ENCODE peak calls at places on chromosomes 12 and 14, in ten cellular contexts. One of them, this sample, is unnamed.

GRCh38 chr14:105092124-105092911 is 27.1 kb upstream of the GPR132 start:
- DNase-seq in IMR-90: no peak
- DNase-seq in tibial nerve: no peak
- DNase-seq in ovary: peak
- DNase-seq in prostate gland: no peak
- DNase-seq in body of pancreas: peak
- DNase-seq in adrenal gland: peak
- DNase-seq in sigmoid colon: peak
- DNase-seq in esophagus muscularis mucosa: no peak
- DNase-seq in uterus: peak
- DNase-seq in this sample: no peak

GRCh38 chr14:85483652-85484051 is 46.3 kb upstream of the FLRT2 start:
- DNase-seq in IMR-90: no peak
- DNase-seq in tibial nerve: no peak
- DNase-seq in ovary: no peak
- DNase-seq in prostate gland: no peak
- DNase-seq in body of pancreas: no peak
- DNase-seq in adrenal gland: no peak
- DNase-seq in sigmoid colon: no peak
- DNase-seq in esophagus muscularis mucosa: no peak
- DNase-seq in uterus: no peak
- DNase-seq in this sample: no peak

GRCh38 chr12:118061876-118062791 is 1.2 kb upstream of the WSB2 start:
- DNase-seq in IMR-90: peak
- DNase-seq in tibial nerve: peak
- DNase-seq in ovary: peak
- DNase-seq in prostate gland: peak
- DNase-seq in body of pancreas: peak
- DNase-seq in adrenal gland: peak
- DNase-seq in sigmoid colon: peak
- DNase-seq in esophagus muscularis mucosa: peak
- DNase-seq in uterus: peak
- DNase-seq in this sample: peak

GRCh38 chr14:83483063-83483462 is 1949.4 kb upstream of the SEL1L start:
- DNase-seq in IMR-90: peak
- DNase-seq in tibial nerve: no peak
- DNase-seq in ovary: no peak
- DNase-seq in prostate gland: no peak
- DNase-seq in body of pancreas: no peak
- DNase-seq in adrenal gland: no peak
- DNase-seq in sigmoid colon: no peak
- DNase-seq in esophagus muscularis mucosa: no peak
- DNase-seq in uterus: no peak
- DNase-seq in this sample: no peak

GRCh38 chr14:52327374-52328226 is 13.5 kb downstream of the PTGER2 start:
- DNase-seq in IMR-90: peak
- DNase-seq in tibial nerve: no peak
- DNase-seq in ovary: no peak
- DNase-seq in prostate gland: no peak
- DNase-seq in body of pancreas: no peak
- DNase-seq in adrenal gland: no peak
- DNase-seq in sigmoid colon: no peak
- DNase-seq in esophagus muscularis mucosa: no peak
- DNase-seq in uterus: no peak
- DNase-seq in this sample: no peak

GRCh38 chr14:102774391-102775153 is 2.7 kb upstream of the TRAF3 start:
- DNase-seq in IMR-90: peak
- DNase-seq in tibial nerve: peak
- DNase-seq in ovary: peak
- DNase-seq in prostate gland: peak
- DNase-seq in body of pancreas: peak
- DNase-seq in adrenal gland: peak
- DNase-seq in sigmoid colon: no peak
- DNase-seq in esophagus muscularis mucosa: no peak
- DNase-seq in uterus: peak
- DNase-seq in this sample: no peak

GRCh38 chr12:52946797-52947547 is 1.9 kb upstream of the KRT18 start:
- DNase-seq in IMR-90: no peak
- DNase-seq in tibial nerve: no peak
- DNase-seq in ovary: no peak
- DNase-seq in prostate gland: no peak
- DNase-seq in body of pancreas: peak
- DNase-seq in adrenal gland: peak
- DNase-seq in sigmoid colon: no peak
- DNase-seq in esophagus muscularis mucosa: no peak
- DNase-seq in uterus: no peak
- DNase-seq in this sample: peak

GRCh38 chr14:65750906-65751305 is 338.4 kb downstream of the FUT8 start:
- DNase-seq in IMR-90: no peak
- DNase-seq in tibial nerve: no peak
- DNase-seq in ovary: no peak
- DNase-seq in prostate gland: no peak
- DNase-seq in body of pancreas: no peak
- DNase-seq in adrenal gland: no peak
- DNase-seq in sigmoid colon: no peak
- DNase-seq in esophagus muscularis mucosa: no peak
- DNase-seq in uterus: no peak
- DNase-seq in this sample: no peak

DNA sequence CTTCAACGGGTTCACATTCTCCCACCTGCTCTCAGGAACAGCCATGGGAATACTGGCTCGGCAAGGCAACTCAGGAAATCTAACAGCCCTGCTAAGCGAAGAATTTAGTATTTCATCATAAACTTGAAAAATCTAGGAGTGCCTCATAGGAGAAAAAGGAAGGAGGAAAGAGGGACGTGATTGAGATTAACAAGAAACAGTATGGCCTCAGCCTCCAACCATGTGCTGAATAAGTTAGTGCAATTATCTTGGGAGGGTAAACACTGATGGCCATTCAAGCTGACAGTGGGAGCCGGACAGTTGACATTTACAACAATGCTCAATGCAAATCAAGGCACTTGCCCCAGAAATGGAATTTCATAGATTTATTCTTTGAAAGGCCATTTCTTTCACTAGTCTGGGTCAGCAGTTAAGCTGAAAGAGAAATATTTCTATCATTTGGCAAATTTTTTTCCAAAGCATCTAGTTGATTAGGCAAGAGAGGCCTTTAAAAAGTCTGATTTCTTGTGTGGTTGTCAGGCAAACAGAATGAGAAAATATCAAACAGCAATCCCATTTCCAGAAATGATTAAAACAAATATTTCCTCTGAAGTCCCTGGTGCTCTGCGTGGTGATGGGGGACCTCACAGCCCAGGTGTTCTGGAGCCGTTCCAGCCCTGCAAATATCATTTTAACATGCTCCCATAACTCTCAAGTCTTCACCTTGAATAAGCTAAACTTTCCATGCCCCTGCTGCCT is 121.7 kb downstream of the PHLDA1 start:
- DNase-seq in IMR-90: no peak
- DNase-seq in tibial nerve: no peak
- DNase-seq in ovary: no peak
- DNase-seq in prostate gland: no peak
- DNase-seq in body of pancreas: peak
- DNase-seq in adrenal gland: no peak
- DNase-seq in sigmoid colon: no peak
- DNase-seq in esophagus muscularis mucosa: no peak
- DNase-seq in uterus: no peak
- DNase-seq in this sample: no peak
- TF ChIP-seq POLR2A in IMR-90: no peak
- TF ChIP-seq POLR2A in tibial nerve: no peak
- TF ChIP-seq POLR2A in ovary: no peak
- TF ChIP-seq POLR2A in prostate gland: no peak
- TF ChIP-seq POLR2A in body of pancreas: no peak
- TF ChIP-seq POLR2A in adrenal gland: no peak
- TF ChIP-seq POLR2A in sigmoid colon: no peak
- TF ChIP-seq POLR2A in esophagus muscularis mucosa: no peak
- TF ChIP-seq POLR2A in uterus: no peak
- TF ChIP-seq POLR2A in this sample: no peak

GRCh38 chr12:89356069-89356665 is 3.9 kb upstream of the DUSP6 start:
- DNase-seq in IMR-90: no peak
- DNase-seq in tibial nerve: no peak
- DNase-seq in ovary: no peak
- DNase-seq in prostate gland: no peak
- DNase-seq in body of pancreas: no peak
- DNase-seq in adrenal gland: no peak
- DNase-seq in sigmoid colon: no peak
- DNase-seq in esophagus muscularis mucosa: no peak
- DNase-seq in uterus: no peak
- DNase-seq in this sample: no peak

GRCh38 chr12:89357297-89357730 is 5.0 kb upstream of the DUSP6 start:
- DNase-seq in IMR-90: no peak
- DNase-seq in tibial nerve: no peak
- DNase-seq in ovary: no peak
- DNase-seq in prostate gland: no peak
- DNase-seq in body of pancreas: peak
- DNase-seq in adrenal gland: no peak
- DNase-seq in sigmoid colon: no peak
- DNase-seq in esophagus muscularis mucosa: no peak
- DNase-seq in uterus: no peak
- DNase-seq in this sample: peak

GRCh38 chr12:89353823-89354629 is 1.7 kb upstream of the DUSP6 start:
- DNase-seq in IMR-90: peak
- DNase-seq in tibial nerve: peak
- DNase-seq in ovary: peak
- DNase-seq in prostate gland: peak
- DNase-seq in body of pancreas: peak
- DNase-seq in adrenal gland: peak
- DNase-seq in sigmoid colon: peak
- DNase-seq in esophagus muscularis mucosa: no peak
- DNase-seq in uterus: peak
- DNase-seq in this sample: peak

GRCh38 chr12:89354630-89354931 is 2.3 kb upstream of the DUSP6 start:
- DNase-seq in IMR-90: peak
- DNase-seq in tibial nerve: no peak
- DNase-seq in ovary: no peak
- DNase-seq in prostate gland: no peak
- DNase-seq in body of pancreas: peak
- DNase-seq in adrenal gland: no peak
- DNase-seq in sigmoid colon: no peak
- DNase-seq in esophagus muscularis mucosa: no peak
- DNase-seq in uterus: no peak
- DNase-seq in this sample: no peak

GRCh38 chr12:89355243-89356068 is 3.2 kb upstream of the DUSP6 start:
- DNase-seq in IMR-90: no peak
- DNase-seq in tibial nerve: no peak
- DNase-seq in ovary: no peak
- DNase-seq in prostate gland: no peak
- DNase-seq in body of pancreas: no peak
- DNase-seq in adrenal gland: no peak
- DNase-seq in sigmoid colon: no peak
- DNase-seq in esophagus muscularis mucosa: no peak
- DNase-seq in uterus: no peak
- DNase-seq in this sample: no peak
- TF ChIP-seq CTCF in IMR-90: peak
- TF ChIP-seq CTCF in tibial nerve: no peak
- TF ChIP-seq CTCF in ovary: no peak
- TF ChIP-seq CTCF in prostate gland: no peak
- TF ChIP-seq CTCF in body of pancreas: peak
- TF ChIP-seq CTCF in adrenal gland: no peak
- TF ChIP-seq CTCF in sigmoid colon: no peak
- TF ChIP-seq CTCF in esophagus muscularis mucosa: peak
- TF ChIP-seq CTCF in uterus: no peak
- TF ChIP-seq CTCF in this sample: peak

GRCh38 chr12:128968668-128969067 is 115.4 kb downstream of the GLT1D1 start:
- DNase-seq in IMR-90: no peak
- DNase-seq in tibial nerve: no peak
- DNase-seq in ovary: no peak
- DNase-seq in prostate gland: no peak
- DNase-seq in body of pancreas: no peak
- DNase-seq in adrenal gland: no peak
- DNase-seq in sigmoid colon: no peak
- DNase-seq in esophagus muscularis mucosa: no peak
- DNase-seq in uterus: no peak
- DNase-seq in this sample: no peak

GRCh38 chr12:128970110-128970509 is 116.8 kb downstream of the GLT1D1 start:
- DNase-seq in IMR-90: no peak
- DNase-seq in tibial nerve: no peak
- DNase-seq in ovary: no peak
- DNase-seq in prostate gland: no peak
- DNase-seq in body of pancreas: no peak
- DNase-seq in adrenal gland: no peak
- DNase-seq in sigmoid colon: no peak
- DNase-seq in esophagus muscularis mucosa: no peak
- DNase-seq in uterus: no peak
- DNase-seq in this sample: no peak

GRCh38 chr12:128970941-128971340 is 117.7 kb downstream of the GLT1D1 start:
- DNase-seq in IMR-90: no peak
- DNase-seq in tibial nerve: no peak
- DNase-seq in ovary: no peak
- DNase-seq in prostate gland: no peak
- DNase-seq in body of pancreas: no peak
- DNase-seq in adrenal gland: no peak
- DNase-seq in sigmoid colon: no peak
- DNase-seq in esophagus muscularis mucosa: no peak
- DNase-seq in uterus: no peak
- DNase-seq in this sample: no peak

GRCh38 chr12:128971802-128972201 is 118.5 kb downstream of the GLT1D1 start:
- DNase-seq in IMR-90: no peak
- DNase-seq in tibial nerve: no peak
- DNase-seq in ovary: no peak
- DNase-seq in prostate gland: no peak
- DNase-seq in body of pancreas: no peak
- DNase-seq in adrenal gland: no peak
- DNase-seq in sigmoid colon: no peak
- DNase-seq in esophagus muscularis mucosa: no peak
- DNase-seq in uterus: no peak
- DNase-seq in this sample: no peak

DNA sequence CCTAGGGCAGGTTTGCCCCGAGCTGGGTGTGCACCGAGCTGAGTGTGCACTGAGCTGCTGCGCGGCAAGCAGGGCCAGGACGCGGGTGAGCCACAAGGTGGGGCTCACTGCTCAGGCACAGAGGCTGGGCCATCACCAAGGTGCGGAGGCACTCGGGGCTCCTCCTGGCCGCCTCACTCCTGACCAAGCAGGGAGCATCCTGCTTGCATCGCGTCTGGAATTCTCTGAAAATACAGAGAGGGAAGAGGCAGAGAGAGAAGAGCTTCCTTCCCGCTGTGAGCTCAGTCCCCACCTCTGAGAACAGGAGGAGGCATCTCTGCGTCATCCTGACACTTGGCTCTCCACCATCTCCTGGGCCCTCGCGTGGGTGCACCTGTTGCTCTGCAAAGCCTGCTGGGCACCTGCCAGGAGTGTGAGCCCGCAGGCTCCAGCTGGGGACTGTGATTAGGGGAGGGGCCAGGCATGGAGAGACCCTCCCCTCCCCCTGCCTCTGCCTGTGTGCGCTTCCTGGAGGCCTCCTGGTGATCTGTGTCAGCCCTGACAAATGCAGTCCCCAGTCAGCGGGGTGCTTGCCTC is 116.3 kb downstream of the GLT1D1 start:
- DNase-seq in IMR-90: no peak
- DNase-seq in tibial nerve: no peak
- DNase-seq in ovary: no peak
- DNase-seq in prostate gland: no peak
- DNase-seq in body of pancreas: peak
- DNase-seq in adrenal gland: no peak
- DNase-seq in sigmoid colon: no peak
- DNase-seq in esophagus muscularis mucosa: no peak
- DNase-seq in uterus: no peak
- DNase-seq in this sample: peak
- H3K4me3 ChIP-seq in IMR-90: no peak
- H3K4me3 ChIP-seq in tibial nerve: no peak
- H3K4me3 ChIP-seq in ovary: no peak
- H3K4me3 ChIP-seq in prostate gland: no peak
- H3K4me3 ChIP-seq in body of pancreas: no peak
- H3K4me3 ChIP-seq in adrenal gland: no peak
- H3K4me3 ChIP-seq in sigmoid colon: no peak
- H3K4me3 ChIP-seq in esophagus muscularis mucosa: no peak
- H3K4me3 ChIP-seq in uterus: no peak
- H3K4me3 ChIP-seq in this sample: no peak

GRCh38 chr12:124917841-124918621 is 3.6 kb upstream of the UBC start:
- DNase-seq in IMR-90: peak
- DNase-seq in tibial nerve: no peak
- DNase-seq in ovary: no peak
- DNase-seq in prostate gland: peak
- DNase-seq in body of pancreas: no peak
- DNase-seq in adrenal gland: peak
- DNase-seq in sigmoid colon: peak
- DNase-seq in esophagus muscularis mucosa: no peak
- DNase-seq in uterus: no peak
- DNase-seq in this sample: no peak
- TF ChIP-seq POLR2A in IMR-90: no peak
- TF ChIP-seq POLR2A in tibial nerve: peak
- TF ChIP-seq POLR2A in ovary: peak
- TF ChIP-seq POLR2A in prostate gland: no peak
- TF ChIP-seq POLR2A in body of pancreas: no peak
- TF ChIP-seq POLR2A in adrenal gland: no peak
- TF ChIP-seq POLR2A in sigmoid colon: no peak
- TF ChIP-seq POLR2A in esophagus muscularis mucosa: no peak
- TF ChIP-seq POLR2A in uterus: peak
- TF ChIP-seq POLR2A in this sample: no peak